ENCODE peak calls at places on chromosomes 2 and 18, in ten cellular contexts. D, B, G, K, Z, J, R, W, S and P are unnamed samples. For H3K4me1, the result is how much of the 10 kb centered on the place peaks cover.

GRCh38 chr2:150125708-150126107 is 361.8 kb downstream of the RND3 start:
- DNase-seq in D (no peak), B (no peak), G (peak), K (no peak), Z (no peak), J (no peak), R (peak), W (no peak), S (no peak), P (no peak)

GRCh38 chr2:227876536-227876882 is 5.1 kb downstream of the DAW1 start:
- DNase-seq in D (peak), B (no peak), G (no peak), K (no peak), Z (no peak), J (no peak), R (no peak), W (no peak), S (no peak), P (no peak)

GRCh38 chr2:182240862-182241371 is 185.9 kb downstream of the PDE1A start:
- DNase-seq in D (peak), B (peak), G (peak), K (peak), Z (no peak), J (no peak), R (peak), W (peak), S (no peak), P (peak)

GRCh38 chr2:227515742-227516141 is 43.8 kb downstream of the AGFG1 start:
- DNase-seq in D (peak), B (no peak), G (peak), K (no peak), Z (no peak), J (no peak), R (no peak), W (no peak), S (no peak), P (no peak)

GRCh38 chr2:98036349-98037000 is 40.7 kb upstream of the TMEM131 start:
- DNase-seq in D (no peak), B (no peak), G (no peak), K (no peak), Z (no peak), J (no peak), R (no peak), W (no peak), S (no peak), P (no peak)

GRCh38 chr2:16301961-16302360 is 361.6 kb downstream of the MYCN start:
- DNase-seq in D (no peak), B (no peak), G (no peak), K (no peak), Z (no peak), J (no peak), R (no peak), W (no peak), S (no peak), P (no peak)

GRCh38 chr2:106869512-106870276 is 16.3 kb downstream of the ST6GAL2 start:
- DNase-seq in D (no peak), B (no peak), G (peak), K (no peak), Z (no peak), J (no peak), R (no peak), W (no peak), S (no peak), P (no peak)

GRCh38 chr18:75823376-75823950 is 396.0 kb upstream of the SMIM21 start:
- DNase-seq in D (no peak), B (no peak), G (no peak), K (no peak), Z (no peak), J (no peak), R (no peak), W (no peak), S (no peak), P (no peak)

GRCh38 chr2:69307696-69308064 is 79.3 kb downstream of the GFPT1 start:
- DNase-seq in D (no peak), B (no peak), G (no peak), K (no peak), Z (no peak), J (no peak), R (no peak), W (no peak), S (no peak), P (no peak)

GRCh38 chr2:69308338-69308737 is 78.7 kb downstream of the GFPT1 start:
- DNase-seq in D (no peak), B (no peak), G (no peak), K (no peak), Z (no peak), J (no peak), R (no peak), W (no peak), S (no peak), P (no peak)

GRCh38 chr2:69310267-69310666 is 76.8 kb downstream of the GFPT1 start:
- DNase-seq in D (no peak), B (no peak), G (no peak), K (no peak), Z (no peak), J (no peak), R (no peak), W (no peak), S (no peak), P (no peak)

GRCh38 chr2:69309336-69310048 is 77.5 kb downstream of the GFPT1 start:
- DNase-seq in D (peak), B (peak), G (peak), K (no peak), Z (no peak), J (no peak), R (peak), W (peak), S (no peak), P (no peak)

DNA sequence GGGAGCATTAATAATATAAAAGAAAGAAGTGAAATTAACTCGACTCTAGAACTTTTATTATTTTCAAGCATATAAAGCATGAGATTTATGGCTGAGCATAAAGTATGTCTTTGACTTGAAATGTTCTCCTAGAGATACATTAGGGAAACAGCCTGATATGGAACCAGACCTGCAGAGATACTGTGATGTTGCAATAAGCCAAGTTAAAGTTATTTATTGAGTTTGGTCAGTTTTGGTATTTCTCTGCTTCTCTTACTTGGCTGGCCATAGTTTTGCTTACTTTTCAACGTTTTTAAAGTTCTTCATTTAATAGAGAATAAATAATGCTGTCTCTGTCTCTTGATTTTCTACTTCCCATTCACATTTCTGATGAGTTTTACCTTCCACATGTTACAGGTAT is 76.0 kb downstream of the GFPT1 start:
- DNase-seq in D (no peak), B (no peak), G (no peak), K (no peak), Z (no peak), J (no peak), R (no peak), W (no peak), S (no peak), P (no peak)
- H3K4me1 ChIP-seq in D (under half), B (under half), G (under half), K (under half), Z (under half), J (under half), R (under half), W (under half), S (under half), P (under half)

GRCh38 chr2:118844261-118845004 is 3.0 kb downstream of the EN1 start:
- DNase-seq in D (no peak), B (no peak), G (peak), K (no peak), Z (no peak), J (peak), R (no peak), W (no peak), S (no peak), P (peak)
- H3K4me3 ChIP-seq in D (no peak), B (no peak), G (no peak), K (no peak), Z (no peak), J (no peak), R (no peak), W (no peak), S (no peak), P (no peak)

GRCh38 chr2:43568226-43568625 is 27.6 kb downstream of the THADA start:
- DNase-seq in D (no peak), B (no peak), G (no peak), K (no peak), Z (no peak), J (no peak), R (no peak), W (no peak), S (no peak), P (no peak)
- H3K4me1 ChIP-seq in D (under half), B (under half), G (under half), K (under half), Z (under half), J (under half), R (under half), W (under half), S (under half), P (under half)

GRCh38 chr2:138333121-138333520 is 168.4 kb upstream of the SPOPL start:
- DNase-seq in D (no peak), B (no peak), G (no peak), K (no peak), Z (no peak), J (no peak), R (no peak), W (no peak), S (no peak), P (no peak)
- H3K4me3 ChIP-seq in D (no peak), B (no peak), G (no peak), K (no peak), Z (no peak), J (no peak), R (no peak), W (no peak), S (no peak), P (no peak)

DNA sequence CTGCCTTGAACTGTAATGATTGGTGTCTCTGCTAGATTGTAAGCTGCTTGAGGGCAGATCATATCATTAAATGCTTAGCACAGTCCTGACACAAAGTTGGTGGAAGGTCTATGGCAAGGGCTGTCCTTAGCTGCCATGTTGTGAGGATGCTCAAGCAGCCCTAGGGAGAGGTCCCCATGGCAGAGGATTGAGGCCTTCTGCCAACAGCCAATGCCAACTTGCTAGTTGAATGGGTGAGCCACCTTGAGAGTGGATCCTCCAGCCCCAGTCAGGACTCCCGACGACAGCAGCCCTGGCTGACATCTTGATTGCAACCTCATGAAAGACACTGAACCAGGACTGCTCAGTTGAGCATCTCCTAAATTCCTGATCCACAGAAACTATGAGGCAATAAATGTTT is 115.3 kb upstream of the SMAD2 start:
- DNase-seq in D (no peak), B (no peak), G (no peak), K (no peak), Z (no peak), J (peak), R (no peak), W (no peak), S (no peak), P (no peak)
- H3K4me1 ChIP-seq in D (under half), B (under half), G (under half), K (under half), Z (under half), J (under half), R (under half), W (under half), S (under half), P (under half)

DNA sequence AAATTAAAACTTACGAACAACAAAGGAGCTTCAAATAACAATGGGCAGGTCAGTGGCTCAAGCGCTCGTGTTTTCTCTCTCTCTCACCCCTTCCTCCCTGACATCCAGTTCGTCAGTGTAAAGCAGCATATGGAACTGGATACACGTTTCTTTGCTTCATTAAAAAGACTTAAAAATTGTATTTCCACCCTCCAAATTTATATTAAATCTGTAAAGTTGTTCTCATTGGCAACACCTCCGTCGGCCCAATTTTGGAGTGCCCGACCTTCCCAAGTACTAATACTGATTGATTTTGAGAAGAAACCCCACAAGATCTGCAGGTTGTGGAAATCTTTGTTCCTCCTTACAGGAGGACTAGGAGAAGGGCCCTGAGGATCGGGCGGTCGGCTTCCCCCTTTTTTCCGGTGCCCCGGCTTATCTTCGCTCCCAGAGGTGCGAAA is 2.2 kb downstream of the TBR1 start:
- DNase-seq in D (no peak), B (no peak), G (no peak), K (no peak), Z (no peak), J (no peak), R (no peak), W (no peak), S (no peak), P (no peak)
- H3K4me3 ChIP-seq in D (no peak), B (no peak), G (no peak), K (no peak), Z (peak), J (no peak), R (peak), W (no peak), S (no peak), P (peak)

GRCh38 chr2:235644191-235644590 is 150.3 kb downstream of the AGAP1 start:
- DNase-seq in D (no peak), B (no peak), G (peak), K (no peak), Z (no peak), J (no peak), R (no peak), W (no peak), S (no peak), P (no peak)
- H3K4me1 ChIP-seq in D (under half), B (under half), G (under half), K (under half), Z (under half), J (under half), R (under half), W (under half), S (under half), P (under half)

DNA sequence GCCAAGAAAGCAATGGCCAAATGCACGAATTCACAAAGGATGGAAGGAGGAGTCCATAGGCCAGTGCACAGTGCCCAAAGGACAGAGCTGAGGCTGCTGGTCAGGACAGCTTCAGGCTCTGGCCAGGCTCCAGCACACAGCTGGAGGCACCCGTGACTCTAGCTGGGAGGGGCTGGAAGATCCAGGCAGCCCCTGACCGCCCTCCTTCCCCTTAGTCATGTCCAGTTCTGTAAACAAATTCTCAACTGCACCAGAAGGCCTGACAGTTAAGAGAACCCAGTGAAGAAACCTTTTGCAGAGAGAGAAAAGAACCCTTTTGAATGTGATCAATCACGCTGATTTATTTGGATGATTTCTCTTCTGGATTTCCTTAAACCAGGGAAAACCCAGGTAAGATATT is 7.7 kb upstream of the YWHAQ start:
- DNase-seq in D (no peak), B (peak), G (no peak), K (peak), Z (no peak), J (no peak), R (peak), W (peak), S (no peak), P (no peak)
- H3K4me3 ChIP-seq in D (no peak), B (no peak), G (no peak), K (no peak), Z (no peak), J (no peak), R (peak), W (no peak), S (no peak), P (no peak)

DNA sequence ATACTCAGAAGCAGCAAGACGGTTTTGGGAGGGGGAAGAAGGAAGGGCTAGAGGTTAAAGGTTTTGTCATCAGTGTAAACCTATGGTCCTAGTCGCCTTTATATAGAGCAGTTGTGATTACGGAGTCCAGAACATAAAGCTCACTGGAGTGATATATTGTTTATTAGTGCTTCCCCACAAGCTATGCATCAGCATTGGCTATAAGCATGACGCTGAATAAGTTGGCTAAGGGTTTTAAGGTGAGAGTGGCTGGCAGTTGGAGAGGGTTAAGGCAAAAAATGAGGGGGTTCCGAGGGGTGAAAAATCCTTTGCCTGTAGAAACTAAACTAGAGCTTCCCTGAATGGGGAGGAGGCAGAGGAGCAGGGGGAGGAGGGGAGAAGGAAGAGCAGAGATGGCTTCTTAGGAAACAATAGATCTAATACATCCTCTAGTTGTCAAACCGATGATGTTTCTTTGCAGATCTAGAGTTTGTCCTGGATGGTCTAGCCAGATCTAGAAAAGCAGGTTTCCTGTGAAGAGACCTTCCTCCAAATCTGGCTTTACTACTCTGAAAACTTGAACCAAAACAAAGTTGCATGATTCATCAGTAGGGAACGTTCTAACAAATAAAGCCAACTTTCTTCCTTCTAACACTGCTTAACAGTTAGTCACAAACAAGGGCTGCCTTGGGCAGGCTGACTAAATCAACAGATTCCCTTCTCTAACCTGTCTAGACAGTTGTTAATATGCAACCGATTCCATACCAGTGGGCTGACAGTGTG is 2.5 kb downstream of the KLF7 start:
- DNase-seq in D (peak), B (peak), G (peak), K (peak), Z (no peak), J (no peak), R (peak), W (peak), S (no peak), P (peak)
- H3K4me1 ChIP-seq in D (under half), B (under half), G (under half), K (half or more), Z (under half), J (half or more), R (under half), W (under half), S (under half), P (under half)